ENCODE peak calls at places on chromosomes 3 and 15, in eight cellular contexts. O is hepatocyte, A is PC-9, D is GM23338, B is OCI-LY7, X is Karpas-422, Y is HCT116, N is GM23248. Q is an unnamed sample.

GRCh38 chr3:169241928-169242751 is 421.4 kb downstream of the MECOM start:
- DNase-seq in O (peak; percentile 33), A (peak; percentile 33), D (peak; percentile 70), B (no peak), X (peak; percentile 27), Y (no peak), N (peak; percentile 61), Q (no peak)

GRCh38 chr15:83270176-83270575 is 14.3 kb downstream of the BNC1 start:
- DNase-seq in O (no peak), A (no peak), D (no peak), B (no peak), X (no peak), Y (no peak), N (no peak), Q (no peak)

GRCh38 chr3:189118896-189119295 is 52.9 kb upstream of the TPRG1 start:
- DNase-seq in O (no peak), A (no peak), D (no peak), B (no peak), X (no peak), Y (no peak), N (no peak), Q (no peak)

GRCh38 chr3:43024183-43024865 is 45.2 kb downstream of the GASK1A start:
- DNase-seq in O (no peak), A (no peak), D (no peak), B (no peak), X (peak; percentile 92), Y (no peak), N (no peak), Q (no peak)

GRCh38 chr15:90883971-90884718 is at the start of gene FES:
- DNase-seq in O (peak; percentile 70), A (no peak), D (peak; percentile 79), B (no peak), X (peak; percentile 78), Y (no peak), N (peak; percentile 53), Q (no peak)

GRCh38 chr3:55487376-55488241 is 503 bp upstream of the WNT5A start:
- DNase-seq in O (peak; percentile 57), A (peak; percentile 63), D (peak; percentile 66), B (peak; percentile 53), X (peak; percentile 91), Y (no peak), N (peak; percentile 79), Q (peak; percentile 55)

GRCh38 chr3:196513697-196514349 is 1.3 kb downstream of the SMCO1 start:
- DNase-seq in O (no peak), A (no peak), D (no peak), B (no peak), X (no peak), Y (no peak), N (peak; percentile 69), Q (peak; percentile 17)

GRCh38 chr3:71465371-71466007 is 118.0 kb downstream of the FOXP1 start:
- DNase-seq in O (no peak), A (no peak), D (no peak), B (no peak), X (no peak), Y (no peak), N (no peak), Q (no peak)

GRCh38 chr15:72540606-72541237 is 66.6 kb downstream of the ARIH1 start:
- DNase-seq in O (no peak), A (no peak), D (peak; percentile 34), B (peak; percentile 3), X (no peak), Y (peak; percentile 2), N (peak; percentile 14), Q (no peak)

GRCh38 chr3:49013738-49014660 is 4.4 kb downstream of the DALRD3 start:
- DNase-seq in O (peak; percentile 67), A (peak; percentile 50), D (peak; percentile 88), B (peak; percentile 69), X (peak; percentile 90), Y (no peak), N (peak; percentile 63), Q (peak; percentile 69)

GRCh38 chr3:150251654-150252053 is 156.4 kb upstream of the TSC22D2 start:
- DNase-seq in O (no peak), A (no peak), D (no peak), B (no peak), X (no peak), Y (no peak), N (peak; percentile 66), Q (peak; percentile 54)

GRCh38 chr3:149460123-149460522 is 14.4 kb upstream of the TM4SF4 start:
- DNase-seq in O (no peak), A (no peak), D (no peak), B (no peak), X (no peak), Y (no peak), N (no peak), Q (no peak)

GRCh38 chr3:120182613-120183524 is 88.6 kb upstream of the GSK3B start:
- DNase-seq in O (no peak), A (peak; percentile 57), D (peak; percentile 30), B (peak; percentile 18), X (peak; percentile 63), Y (peak; percentile 26), N (peak; percentile 77), Q (peak; percentile 67)

GRCh38 chr15:71106802-71107500 is 8.3 kb upstream of the THSD4 start:
- DNase-seq in O (no peak), A (no peak), D (no peak), B (peak; percentile 7), X (no peak), Y (no peak), N (no peak), Q (peak; percentile 71)

GRCh38 chr15:62850791-62851291 is 191.7 kb upstream of the TPM1 start:
- DNase-seq in O (no peak), A (peak; percentile 60), D (peak; percentile 75), B (no peak), X (no peak), Y (no peak), N (peak; percentile 74), Q (peak; percentile 67)

GRCh38 chr3:156356537-156357363 is 198.2 kb downstream of the SSR3 start:
- DNase-seq in O (no peak), A (no peak), D (no peak), B (no peak), X (no peak), Y (no peak), N (peak; percentile 37), Q (no peak)

GRCh38 chr3:133866141-133866540 is 29.5 kb downstream of the RAB6B start:
- DNase-seq in O (no peak), A (no peak), D (no peak), B (no peak), X (no peak), Y (no peak), N (no peak), Q (no peak)

GRCh38 chr3:181725033-181725775 is 13.5 kb downstream of the SOX2 start:
- DNase-seq in O (no peak), A (no peak), D (no peak), B (no peak), X (no peak), Y (no peak), N (no peak), Q (no peak)
- H3K4me1 ChIP-seq in O (peaks cover 20% of the 10 kb centered on the region), A (no peaks in the 10 kb centered on the region), D (peaks cover 81% of the 10 kb centered on the region), B (peaks cover 48% of the 10 kb centered on the region), X (peaks cover 8% of the 10 kb centered on the region), Y (no peaks in the 10 kb centered on the region), N (no peaks in the 10 kb centered on the region), Q (no peaks in the 10 kb centered on the region)

GRCh38 chr3:151845506-151845905 is 27.9 kb upstream of the SUCNR1 start:
- DNase-seq in O (no peak), A (no peak), D (no peak), B (no peak), X (no peak), Y (no peak), N (no peak), Q (no peak)

GRCh38 chr3:151841801-151842200 is 27.9 kb downstream of the AADAC start:
- DNase-seq in O (no peak), A (no peak), D (no peak), B (no peak), X (no peak), Y (no peak), N (no peak), Q (peak; percentile 48)

GRCh38 chr3:151838574-151839312 is 24.8 kb downstream of the AADAC start:
- DNase-seq in O (peak; percentile 89), A (peak; percentile 42), D (peak; percentile 91), B (peak; percentile 65), X (peak; percentile 88), Y (peak; percentile 75), N (peak; percentile 93), Q (peak; percentile 88)

GRCh38 chr3:151839313-151839631 is 25.4 kb downstream of the AADAC start:
- DNase-seq in O (no peak), A (no peak), D (no peak), B (no peak), X (no peak), Y (no peak), N (no peak), Q (no peak)

GRCh38 chr3:151843275-151843674 is 29.4 kb downstream of the AADAC start:
- DNase-seq in O (no peak), A (no peak), D (no peak), B (no peak), X (no peak), Y (no peak), N (no peak), Q (no peak)
- H3K4me2 ChIP-seq in O (no peak overlapping the region), A (peak overlapping the region; percentile 4), D (no peak overlapping the region), B (no peak overlapping the region), X (no peak overlapping the region), Y (no peak overlapping the region), N (no peak overlapping the region), Q (no peak overlapping the region)

GRCh38 chr3:38614091-38614490 is 35.4 kb downstream of the SCN5A start:
- DNase-seq in O (no peak), A (no peak), D (no peak), B (no peak), X (no peak), Y (no peak), N (no peak), Q (no peak)

GRCh38 chr3:38613426-38613825 is 36.1 kb downstream of the SCN5A start:
- DNase-seq in O (no peak), A (no peak), D (no peak), B (no peak), X (no peak), Y (no peak), N (no peak), Q (no peak)

GRCh38 chr3:38610934-38611333 is 38.6 kb downstream of the SCN5A start:
- DNase-seq in O (no peak), A (no peak), D (no peak), B (no peak), X (no peak), Y (no peak), N (no peak), Q (no peak)

GRCh38 chr3:38610436-38610835 is 39.1 kb downstream of the SCN5A start:
- DNase-seq in O (no peak), A (no peak), D (no peak), B (no peak), X (no peak), Y (no peak), N (no peak), Q (no peak)

DNA sequence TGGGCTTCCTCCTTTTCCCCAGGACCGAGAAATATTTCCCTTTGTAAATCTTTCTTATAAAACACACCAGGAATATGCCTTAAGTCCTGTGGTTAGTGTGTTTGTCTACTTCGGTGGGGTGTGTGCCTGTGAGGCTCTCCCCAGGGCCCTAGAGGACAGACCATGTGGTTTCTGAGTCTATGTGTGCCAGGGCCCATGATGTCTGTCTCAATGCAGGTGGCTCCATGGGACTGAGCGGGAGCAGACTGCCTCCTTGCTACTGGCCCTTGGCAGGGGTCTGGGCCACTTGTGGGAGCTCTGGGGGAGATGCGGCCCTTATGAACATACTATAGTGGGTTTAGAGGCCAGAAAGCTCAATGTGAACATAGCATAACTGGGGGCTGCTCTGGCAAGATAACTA is 37.6 kb downstream of the SCN5A start:
- DNase-seq in O (no peak), A (no peak), D (no peak), B (no peak), X (no peak), Y (no peak), N (no peak), Q (no peak)
- H3K9me2 ChIP-seq in O (no peaks in the 10 kb centered on the region), A (no peaks in the 10 kb centered on the region), D (no peaks in the 10 kb centered on the region), B (no peaks in the 10 kb centered on the region), X (no peaks in the 10 kb centered on the region), Y (no peaks in the 10 kb centered on the region), N (no peaks in the 10 kb centered on the region), Q (no peaks in the 10 kb centered on the region)

GRCh38 chr3:172056416-172056815 is 17.0 kb downstream of the FNDC3B start:
- DNase-seq in O (no peak), A (no peak), D (no peak), B (no peak), X (no peak), Y (no peak), N (no peak), Q (no peak)
- H3K4me1 ChIP-seq in O (peaks cover 13% of the 10 kb centered on the region), A (peaks cover 13% of the 10 kb centered on the region), D (peaks cover 28% of the 10 kb centered on the region), B (peaks cover 42% of the 10 kb centered on the region), X (no peaks in the 10 kb centered on the region), Y (no peaks in the 10 kb centered on the region), N (peaks cover 45% of the 10 kb centered on the region), Q (peaks cover 8% of the 10 kb centered on the region)

Q was measured in PC-3.